ENCODE peak calls at places on chromosomes 11 and 22, in nine cellular contexts. Q is K562, N is GM23338, U is SK-N-SH, J is A549, E is GM12878, I is HCT116, P is HepG2, M is Panc1. B is an unnamed sample.

GRCh38 chr22:27086728-27087450 is 429.5 kb downstream of the MIAT start:
- DNase-seq in E (no peak), N (peak; percentile 22), M (no peak), I (no peak), Q (no peak), U (no peak), J (no peak), P (no peak), B (no peak)

GRCh38 chr22:22397875-22398524 is 110.5 kb downstream of the ZNF280B start:
- DNase-seq in E (no peak), Q (no peak), M (no peak), J (no peak), P (no peak), N (no peak), I (no peak), U (no peak), B (no peak)

GRCh38 chr11:13207665-13208594 is 69.7 kb upstream of the BMAL1 start:
- DNase-seq in Q (peak; percentile 38), P (peak; percentile 54), E (no peak), I (no peak), N (peak; percentile 33), U (no peak), M (no peak), J (no peak), B (peak; percentile 29)

GRCh38 chr22:50671641-50672040 is 982 bp upstream of the SHANK3 start:
- DNase-seq in J (no peak), Q (no peak), I (no peak), P (no peak), E (no peak), U (no peak), M (no peak), N (no peak), B (no peak)

GRCh38 chr11:30631148-30631547 is 45.0 kb upstream of the MPPED2 start:
- DNase-seq in N (no peak), P (no peak), U (no peak), E (no peak), I (no peak), Q (no peak), M (no peak), J (no peak), B (no peak)

GRCh38 chr11:44611687-44612437 is 46.4 kb downstream of the CD82 start:
- DNase-seq in Q (no peak), P (no peak), U (no peak), I (no peak), E (peak; percentile 86), J (no peak), M (no peak), N (no peak), B (no peak)

GRCh38 chr11:3225826-3226750 is 6.1 kb downstream of the MRGPRE start:
- DNase-seq in U (peak; percentile 15), I (no peak), J (no peak), P (no peak), E (no peak), M (no peak), N (no peak), Q (no peak), B (peak; percentile 52)

GRCh38 chr11:62921201-62921572 is at the start of gene CHRM1:
- DNase-seq in I (no peak), Q (no peak), E (no peak), U (no peak), J (no peak), P (no peak), M (no peak), N (no peak), B (no peak)

GRCh38 chr11:26904114-26904513 is 89.8 kb upstream of the FIBIN start:
- DNase-seq in N (peak; percentile 17), U (no peak), P (no peak), Q (no peak), J (no peak), E (no peak), I (no peak), M (no peak), B (no peak)

GRCh38 chr11:117819096-117820040 is 5.2 kb downstream of the FXYD2 start:
- DNase-seq in I (peak; percentile 70), E (no peak), Q (peak; percentile 75), M (no peak), J (peak; percentile 62), U (peak; percentile 74), P (peak; percentile 61), N (peak; percentile 90), B (no peak)

GRCh38 chr11:61882879-61883278 is 8.5 kb downstream of the FADS3 start:
- DNase-seq in J (no peak), N (no peak), M (no peak), I (no peak), E (no peak), U (no peak), Q (no peak), P (no peak), B (no peak)

GRCh38 chr11:2696461-2696860 is 3.3 kb downstream of the KCNQ1OT1 start:
- DNase-seq in P (no peak), M (no peak), E (no peak), J (no peak), N (no peak), U (no peak), Q (no peak), I (no peak), B (no peak)

GRCh38 chr22:37496651-37497599 is 10.7 kb upstream of the MFNG start:
- DNase-seq in P (no peak), M (peak; percentile 35), E (no peak), Q (peak; percentile 35), N (peak; percentile 76), U (peak; percentile 50), J (peak; percentile 31), I (no peak), B (no peak)

GRCh38 chr11:126163779-126164178 is 47.7 kb downstream of the RPUSD4 start:
- DNase-seq in I (no peak), U (no peak), E (no peak), M (no peak), J (no peak), P (no peak), Q (no peak), N (no peak), B (no peak)

GRCh38 chr11:57269580-57270021 is 32.6 kb upstream of the APLNR start:
- DNase-seq in M (no peak), I (no peak), U (no peak), E (no peak), J (no peak), N (no peak), Q (no peak), P (no peak), B (no peak)

GRCh38 chr11:10459029-10459970 is 4.2 kb downstream of the AMPD3 start:
- DNase-seq in J (no peak), M (no peak), P (no peak), I (no peak), U (no peak), E (peak; percentile 80), Q (peak; percentile 58), N (no peak), B (peak; percentile 43)

GRCh38 chr11:1076061-1076665 is 1.5 kb downstream of the MUC2 start:
- DNase-seq in P (no peak), M (no peak), I (no peak), Q (no peak), N (no peak), J (no peak), U (no peak), E (no peak), B (no peak)

GRCh38 chr22:30228509-30229359 is 17.8 kb downstream of the LIF start:
- DNase-seq in U (no peak), Q (no peak), P (no peak), E (no peak), N (no peak), J (peak; percentile 55), I (no peak), M (no peak), B (no peak)

GRCh38 chr11:93085097-93085496 is 112.7 kb downstream of the SLC36A4 start:
- DNase-seq in U (no peak), N (no peak), M (no peak), P (no peak), I (no peak), E (no peak), Q (no peak), J (no peak), B (no peak)

GRCh38 chr11:93089474-93090102 is 108.2 kb downstream of the SLC36A4 start:
- DNase-seq in I (peak; percentile 52), P (peak; percentile 17), Q (peak; percentile 8), N (peak; percentile 78), J (peak; percentile 1), U (no peak), M (peak; percentile 41), E (no peak), B (peak; percentile 10)
- TF ChIP-seq REST in I (no peak), P (no peak), Q (no peak), N (no peak), J (no peak), U (no peak), M (no peak), E (no peak), B (no peak)

DNA sequence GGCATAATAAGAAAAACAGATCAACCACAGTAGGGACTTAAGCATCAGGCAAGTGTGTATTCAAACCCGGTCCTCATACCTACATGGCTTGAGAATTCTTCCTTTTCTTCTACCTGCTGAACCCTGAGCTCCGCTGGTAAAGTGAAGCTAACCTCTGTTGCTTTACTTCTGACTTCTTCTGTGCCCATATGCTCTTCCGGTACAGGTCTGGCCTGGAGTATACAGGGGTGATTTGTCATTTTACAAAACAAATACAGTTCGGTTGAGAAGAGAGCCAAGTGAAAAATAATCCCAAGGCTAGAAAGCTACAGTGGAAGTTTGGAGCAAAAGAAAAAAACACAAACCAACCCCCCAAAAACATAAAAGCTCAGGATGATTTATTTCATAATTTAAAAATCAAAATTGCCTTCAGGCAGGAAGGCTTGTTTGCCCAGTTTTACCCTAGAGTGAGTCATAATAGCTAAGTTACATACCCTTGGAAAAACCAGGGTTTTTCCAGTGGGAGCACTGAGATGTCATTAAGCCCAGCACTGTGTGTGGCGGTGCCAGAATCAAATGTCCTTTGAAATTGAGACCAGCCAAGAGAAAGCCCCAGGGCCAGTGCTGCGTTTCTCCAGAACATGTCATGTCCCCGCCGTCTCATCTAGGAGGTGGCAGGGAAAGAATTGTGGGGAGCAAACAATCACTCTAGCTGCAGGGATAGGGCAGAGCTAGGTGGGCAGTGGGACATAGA is 305.5 kb upstream of the ISX start:
- DNase-seq in P (no peak), J (no peak), U (no peak), M (no peak), Q (no peak), I (no peak), E (no peak), N (no peak), B (no peak)
- TF ChIP-seq REST in P (no peak), J (no peak), U (no peak), M (no peak), Q (no peak), I (no peak), E (no peak), N (no peak), B (no peak)

DNA sequence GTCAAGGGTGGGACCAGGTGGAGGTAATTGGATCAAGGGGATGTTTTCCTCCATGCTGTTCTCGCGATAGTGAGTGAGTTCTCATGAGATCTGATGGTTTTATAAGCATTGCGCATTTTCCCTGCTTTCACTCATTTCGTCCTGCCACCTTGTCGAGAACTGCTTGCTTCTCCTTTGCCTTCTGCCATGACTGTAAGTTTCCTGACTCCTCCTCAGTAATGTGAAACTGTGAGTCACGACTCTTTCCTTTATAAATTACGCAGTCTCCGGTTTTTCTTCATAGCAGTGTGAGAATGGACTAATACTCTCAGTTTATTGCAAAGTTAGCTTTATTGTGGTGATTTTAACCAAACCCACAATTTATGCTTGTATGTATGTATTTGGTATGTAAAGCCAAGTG is 878.5 kb upstream of the ANO3 start:
- DNase-seq in J (no peak), U (no peak), N (no peak), P (no peak), M (no peak), E (no peak), Q (no peak), I (no peak), B (no peak)
- TF ChIP-seq REST in J (no peak), U (no peak), N (no peak), P (no peak), M (no peak), E (no peak), Q (no peak), I (no peak), B (no peak)

GRCh38 chr11:6541356-6541755 is 44.3 kb downstream of the DNHD1 start:
- DNase-seq in E (no peak), U (no peak), J (no peak), P (no peak), I (no peak), N (no peak), Q (no peak), M (no peak), B (no peak)
- TF ChIP-seq REST in E (no peak), U (no peak), J (no peak), P (no peak), I (no peak), N (no peak), Q (no peak), M (no peak), B (no peak)

B was measured in HL-60.